ENCODE peak calls at places on chromosomes 6 and 20, in ten cellular contexts. P, F, C, I, X, S, V, N, B and W are unnamed samples.

GRCh38 chr6:18823782-18824386 is 436.7 kb downstream of the RNF144B start:
- DNase-seq in B (peak), N (peak), X (no peak), F (no peak), I (no peak), P (no peak), C (no peak), V (no peak), S (peak), W (no peak)

GRCh38 chr6:13165518-13166186 is 162.7 kb downstream of the TBC1D7 start:
- DNase-seq in X (no peak), C (no peak), I (no peak), V (no peak), N (no peak), F (no peak), S (no peak), B (no peak), P (no peak), W (no peak)

GRCh38 chr20:32971703-32972161 is 32.5 kb downstream of the SUN5 start:
- DNase-seq in V (peak), F (no peak), C (no peak), N (no peak), S (no peak), X (no peak), P (no peak), I (no peak), B (no peak), W (no peak)

GRCh38 chr20:48384147-48384818 is 443.5 kb downstream of the PREX1 start:
- DNase-seq in B (no peak), S (no peak), N (no peak), X (no peak), F (no peak), V (peak), P (no peak), C (no peak), I (no peak), W (no peak)

GRCh38 chr20:21344961-21345360 is 41.8 kb downstream of the XRN2 start:
- DNase-seq in X (no peak), C (no peak), P (no peak), I (no peak), B (no peak), F (no peak), N (no peak), S (no peak), V (no peak), W (no peak)

GRCh38 chr20:10625641-10626040 is 48.2 kb downstream of the JAG1 start:
- DNase-seq in C (peak), X (no peak), P (no peak), I (no peak), B (no peak), S (peak), N (no peak), F (no peak), V (no peak), W (no peak)

GRCh38 chr6:18473765-18474164 is 86.6 kb downstream of the RNF144B start:
- DNase-seq in C (no peak), V (peak), B (no peak), X (no peak), I (no peak), S (no peak), P (no peak), N (no peak), F (no peak), W (no peak)

GRCh38 chr6:31738048-31738979 is 1.5 kb upstream of the MSH5 start:
- DNase-seq in X (peak), F (peak), B (peak), V (peak), C (no peak), N (peak), S (peak), P (peak), I (peak), W (no peak)

GRCh38 chr6:24686408-24686807 is 19.5 kb downstream of the ACOT13 start:
- DNase-seq in X (no peak), N (no peak), S (no peak), B (no peak), I (no peak), V (no peak), P (no peak), F (no peak), C (no peak), W (no peak)

GRCh38 chr20:38883081-38883980 is 42.9 kb upstream of the FAM83D start:
- DNase-seq in V (no peak), N (no peak), C (no peak), B (no peak), X (no peak), F (peak), P (no peak), S (peak), I (no peak), W (no peak)

GRCh38 chr6:167214216-167214615 is 56.4 kb upstream of the GPR31 start:
- DNase-seq in F (no peak), C (no peak), N (no peak), I (no peak), X (no peak), V (no peak), S (no peak), P (no peak), B (no peak), W (no peak)

GRCh38 chr6:79750806-79751205 is 119.7 kb downstream of the SH3BGRL2 start:
- DNase-seq in F (no peak), N (no peak), I (no peak), P (no peak), X (no peak), V (no peak), B (no peak), C (no peak), S (no peak), W (no peak)

GRCh38 chr6:161369339-161369738 is 95.5 kb upstream of the AGPAT4 start:
- DNase-seq in P (no peak), V (no peak), F (no peak), X (no peak), S (peak), N (no peak), B (no peak), C (peak), I (no peak), W (no peak)

GRCh38 chr6:20182926-20183521 is 29.2 kb downstream of the MBOAT1 start:
- DNase-seq in P (peak), X (no peak), C (no peak), B (peak), V (no peak), N (no peak), I (peak), F (peak), S (no peak), W (no peak)

GRCh38 chr6:134005824-134006223 is 46.6 kb downstream of the SLC2A12 start:
- DNase-seq in P (no peak), N (no peak), V (no peak), C (no peak), S (no peak), X (no peak), B (no peak), F (no peak), I (no peak), W (no peak)

GRCh38 chr20:33697129-33697528 is 10.9 kb upstream of the E2F1 start:
- DNase-seq in V (no peak), I (peak), X (no peak), F (no peak), S (peak), P (no peak), C (no peak), B (no peak), N (no peak), W (no peak)

GRCh38 chr6:155882527-155883333 is 427.1 kb upstream of the NOX3 start:
- DNase-seq in B (no peak), V (no peak), X (no peak), C (no peak), S (no peak), I (no peak), P (no peak), N (no peak), F (no peak), W (no peak)

GRCh38 chr20:51807864-51808263 is 5.5 kb upstream of the SALL4 start:
- DNase-seq in P (no peak), X (no peak), V (no peak), F (no peak), B (no peak), C (no peak), N (no peak), S (peak), I (no peak), W (no peak)

GRCh38 chr20:64083380-64084208 is 604 bp downstream of the LKAAEAR1 start:
- DNase-seq in S (peak), N (peak), X (peak), P (peak), F (peak), B (peak), C (no peak), I (peak), V (peak), W (peak)

GRCh38 chr20:23404196-23404595 is 17.1 kb downstream of the NAPB start:
- DNase-seq in V (no peak), N (no peak), X (no peak), I (no peak), S (peak), F (no peak), P (no peak), C (no peak), B (no peak), W (no peak)

GRCh38 chr6:158409451-158409850 is 97.2 kb downstream of the TULP4 start:
- DNase-seq in C (peak), B (no peak), V (no peak), I (peak), P (no peak), F (peak), X (no peak), N (no peak), S (peak), W (no peak)

GRCh38 chr20:61317966-61318520 is 66.0 kb downstream of the CDH4 start:
- DNase-seq in X (no peak), P (no peak), I (no peak), N (no peak), F (no peak), V (no peak), B (no peak), S (peak), C (no peak), W (no peak)

GRCh38 chr6:45737331-45738056 is 278.2 kb downstream of the CLIC5 start:
- DNase-seq in F (no peak), S (no peak), N (no peak), B (no peak), V (peak), X (no peak), C (no peak), I (no peak), P (no peak), W (no peak)

GRCh38 chr20:4303136-4303535 is 287.8 kb upstream of the RNF24 start:
- DNase-seq in X (no peak), V (no peak), I (no peak), N (no peak), S (no peak), C (no peak), B (no peak), F (no peak), P (no peak), W (no peak)

GRCh38 chr6:110690916-110691315 is 124.4 kb downstream of the CDK19 start:
- DNase-seq in N (no peak), F (no peak), X (no peak), C (no peak), S (no peak), P (no peak), V (no peak), B (no peak), I (no peak), W (no peak)

GRCh38 chr6:20319520-20320357 is 81.9 kb upstream of the E2F3 start:
- DNase-seq in X (peak), B (no peak), S (no peak), N (peak), P (no peak), I (peak), V (peak), F (no peak), C (no peak), W (no peak)

GRCh38 chr20:54221383-54221782 is 13.5 kb downstream of the PFDN4 start:
- DNase-seq in B (no peak), F (no peak), N (no peak), V (no peak), P (no peak), S (no peak), C (no peak), X (no peak), I (no peak), W (peak)

GRCh38 chr6:75204222-75204958 is 1.5 kb downstream of the COL12A1 start:
- DNase-seq in F (peak), X (no peak), V (peak), I (peak), P (peak), C (peak), N (no peak), B (peak), S (peak), W (no peak)

GRCh38 chr6:142705054-142705453 is 239.9 kb downstream of the HIVEP2 start:
- DNase-seq in F (no peak), S (no peak), N (no peak), C (no peak), V (no peak), P (no peak), B (no peak), I (no peak), X (no peak), W (no peak)

GRCh38 chr6:101878554-101879276 is 485.2 kb downstream of the GRIK2 start:
- DNase-seq in S (no peak), F (no peak), C (no peak), I (no peak), B (no peak), V (no peak), N (no peak), P (no peak), X (no peak), W (no peak)

GRCh38 chr6:138614151-138614550 is 114.9 kb upstream of the NHSL1 start:
- DNase-seq in F (no peak), V (no peak), C (no peak), S (no peak), X (no peak), N (no peak), P (no peak), I (no peak), B (no peak), W (no peak)